ENCODE peak calls at places on chromosome 21, in seven cellular contexts. L, E, K, W, Z, H and D are unnamed samples.

GRCh38 chr21:46402421-46402820 is 56.3 kb upstream of the DIP2A start:
- DNase-seq in L (no peak), E (no peak), K (no peak), W (no peak), Z (no peak), H (no peak), D (no peak)

GRCh38 chr21:35201799-35202198 is 152.7 kb upstream of the RUNX1 start:
- DNase-seq in L (no peak), E (no peak), K (no peak), W (no peak), Z (no peak), H (no peak), D (no peak)

GRCh38 chr21:38631171-38631570 is 132.9 kb upstream of the ERG start:
- DNase-seq in L (no peak), E (no peak), K (no peak), W (no peak), Z (no peak), H (no peak), D (no peak)

GRCh38 chr21:42220138-42220701 is 1.3 kb downstream of the ABCG1 start:
- DNase-seq in L (no peak), E (no peak), K (no peak), W (peak; percentile 84), Z (no peak), H (peak; percentile 86), D (peak; percentile 34)

GRCh38 chr21:46145159-46145839 is 10.1 kb downstream of the FTCD start:
- DNase-seq in L (no peak), E (no peak), K (no peak), W (no peak), Z (no peak), H (no peak), D (no peak)

GRCh38 chr21:42160950-42161225 is 58.1 kb upstream of the ABCG1 start:
- DNase-seq in L (no peak), E (no peak), K (no peak), W (no peak), Z (no peak), H (no peak), D (no peak)

GRCh38 chr21:45869121-45870007 is 112.2 kb upstream of the COL6A1 start:
- DNase-seq in L (no peak), E (no peak), K (no peak), W (peak; percentile 35), Z (no peak), H (peak; percentile 68), D (no peak)

GRCh38 chr21:31772674-31773555 is 41.0 kb upstream of the SCAF4 start:
- DNase-seq in L (no peak), E (no peak), K (no peak), W (no peak), Z (no peak), H (no peak), D (no peak)

GRCh38 chr21:43323244-43324005 is 103.5 kb downstream of the SIK1 start:
- DNase-seq in L (no peak), E (peak; percentile 66), K (no peak), W (no peak), Z (no peak), H (no peak), D (no peak)

GRCh38 chr21:31777857-31778256 is 45.9 kb upstream of the SCAF4 start:
- DNase-seq in L (no peak), E (no peak), K (no peak), W (no peak), Z (no peak), H (no peak), D (no peak)

GRCh38 chr21:45954271-45954670 is 27.3 kb upstream of the COL6A1 start:
- DNase-seq in L (no peak), E (no peak), K (no peak), W (peak; percentile 75), Z (no peak), H (peak; percentile 40), D (no peak)

GRCh38 chr21:43001316-43001715 is 27.0 kb downstream of the PKNOX1 start:
- DNase-seq in L (no peak), E (no peak), K (no peak), W (no peak), Z (no peak), H (no peak), D (no peak)

GRCh38 chr21:16536661-16537359 is 807.0 kb downstream of the USP25 start:
- DNase-seq in L (no peak), E (no peak), K (no peak), W (no peak), Z (no peak), H (peak; percentile 5), D (peak; percentile 3)

GRCh38 chr21:17660862-17661261 is 48.2 kb upstream of the BTG3 start:
- DNase-seq in L (no peak), E (peak; percentile 63), K (no peak), W (no peak), Z (no peak), H (no peak), D (no peak)

GRCh38 chr21:31218830-31219608 is 125.0 kb downstream of the TIAM1 start:
- DNase-seq in L (no peak), E (no peak), K (no peak), W (peak; percentile 52), Z (no peak), H (no peak), D (peak; percentile 51)

GRCh38 chr21:44255519-44255981 is 6.1 kb downstream of the DNMT3L start:
- DNase-seq in L (peak; percentile 8), E (no peak), K (no peak), W (no peak), Z (no peak), H (no peak), D (no peak)

GRCh38 chr21:45554477-45555175 is 12.4 kb upstream of the SLC19A1 start:
- DNase-seq in L (peak; percentile 88), E (no peak), K (no peak), W (peak; percentile 91), Z (peak; percentile 51), H (peak; percentile 75), D (peak; percentile 79)

GRCh38 chr21:16514316-16514715 is 784.5 kb downstream of the USP25 start:
- DNase-seq in L (no peak), E (no peak), K (no peak), W (no peak), Z (no peak), H (no peak), D (no peak)

GRCh38 chr21:14741237-14741636 is 195.1 kb upstream of the SAMSN1 start:
- DNase-seq in L (no peak), E (no peak), K (no peak), W (no peak), Z (no peak), H (no peak), D (peak; percentile 64)

GRCh38 chr21:32916522-32917099 is 109.1 kb upstream of the OLIG2 start:
- DNase-seq in L (no peak), E (no peak), K (no peak), W (no peak), Z (no peak), H (peak; percentile 45), D (peak; percentile 8)

GRCh38 chr21:38319781-38320180 is 63.0 kb downstream of the KCNJ15 start:
- DNase-seq in L (no peak), E (no peak), K (no peak), W (no peak), Z (no peak), H (no peak), D (no peak)

GRCh38 chr21:45594721-45595489 is 48.6 kb upstream of the PCBP3 start:
- DNase-seq in L (no peak), E (no peak), K (no peak), W (no peak), Z (no peak), H (no peak), D (no peak)

GRCh38 chr21:42381347-42381984 is 14.4 kb downstream of the TMPRSS3 start:
- DNase-seq in L (no peak), E (no peak), K (peak; percentile 46), W (peak; percentile 82), Z (no peak), H (peak; percentile 49), D (peak; percentile 61)

GRCh38 chr21:44424608-44425306 is 30.6 kb upstream of the LRRC3 start:
- DNase-seq in L (no peak), E (no peak), K (no peak), W (no peak), Z (no peak), H (no peak), D (no peak)

GRCh38 chr21:35268261-35268660 is 219.2 kb upstream of the RUNX1 start:
- DNase-seq in L (no peak), E (no peak), K (no peak), W (no peak), Z (no peak), H (no peak), D (no peak)

GRCh38 chr21:17602874-17603273 is 9.8 kb downstream of the BTG3 start:
- DNase-seq in L (no peak), E (no peak), K (no peak), W (no peak), Z (no peak), H (no peak), D (no peak)

GRCh38 chr21:43204638-43205037 is 35.8 kb downstream of the CRYAA start:
- DNase-seq in L (peak; percentile 5), E (no peak), K (no peak), W (peak; percentile 10), Z (no peak), H (no peak), D (no peak)

GRCh38 chr21:41953249-41953830 is 478 bp downstream of the C2CD2 start:
- DNase-seq in L (no peak), E (no peak), K (no peak), W (peak; percentile 72), Z (no peak), H (peak; percentile 59), D (no peak)

GRCh38 chr21:38352536-38353219 is 95.9 kb downstream of the KCNJ15 start:
- DNase-seq in L (peak; percentile 47), E (no peak), K (no peak), W (peak; percentile 92), Z (peak; percentile 23), H (peak; percentile 62), D (peak; percentile 40)

GRCh38 chr21:15732290-15732995 is 2.7 kb downstream of the USP25 start:
- DNase-seq in L (no peak), E (no peak), K (no peak), W (no peak), Z (no peak), H (peak; percentile 39), D (peak; percentile 69)

GRCh38 chr21:44773291-44773932 is 28.2 kb downstream of the UBE2G2 start:
- DNase-seq in L (no peak), E (no peak), K (no peak), W (no peak), Z (no peak), H (no peak), D (no peak)

GRCh38 chr21:17501107-17502006 is 11.5 kb upstream of the CXADR start:
- DNase-seq in L (no peak), E (no peak), K (no peak), W (no peak), Z (no peak), H (peak; percentile 73), D (peak; percentile 94)

GRCh38 chr21:33022828-33023573 is 2.7 kb upstream of the OLIG2 start:
- DNase-seq in L (no peak), E (no peak), K (no peak), W (peak; percentile 71), Z (no peak), H (no peak), D (no peak)

GRCh38 chr21:33116669-33117267 is 46.8 kb downstream of the OLIG1 start:
- DNase-seq in L (no peak), E (no peak), K (no peak), W (no peak), Z (no peak), H (no peak), D (no peak)